ENCODE peak calls at places on chromosomes 12 and 14, in six cellular contexts. B is HEK293T, Z is LoVo, P is cardiac muscle cell, Y is germinal center, H is T-helper 1 cell. F is an unnamed sample.

GRCh38 chr14:89702151-89702936 is 252.2 kb downstream of the EFCAB11 start:
- DNase-seq in Z (no peak), P (peak), H (no peak), B (no peak), Y (no peak), F (no peak)

GRCh38 chr12:108360487-108360886 is 21.4 kb upstream of the CMKLR1 start:
- DNase-seq in P (no peak), Y (no peak), H (no peak), Z (no peak), B (no peak), F (no peak)

GRCh38 chr12:84779169-84779568 is 133.4 kb downstream of the SLC6A15 start:
- DNase-seq in H (no peak), Y (no peak), Z (no peak), B (no peak), P (no peak), F (no peak)

GRCh38 chr12:3303410-3304136 is 187.4 kb upstream of the PRMT8 start:
- DNase-seq in Y (no peak), P (peak), B (no peak), H (no peak), Z (no peak), F (no peak)

GRCh38 chr12:130434560-130434959 is 96.9 kb downstream of the PIWIL1 start:
- DNase-seq in B (no peak), P (no peak), H (no peak), Y (no peak), Z (no peak), F (no peak)

GRCh38 chr14:53528114-53528513 is 375.0 kb upstream of the DDHD1 start:
- DNase-seq in H (no peak), P (no peak), B (no peak), Y (no peak), Z (no peak), F (no peak)

GRCh38 chr14:36070056-36071043 is 106.2 kb downstream of the PTCSC3 start:
- DNase-seq in Y (peak), H (peak), Z (peak), P (peak), B (peak), F (no peak)

GRCh38 chr12:51591020-51591901 is at the start of gene SCN8A:
- DNase-seq in P (peak), H (peak), Y (peak), Z (peak), B (peak), F (peak)

GRCh38 chr12:94100254-94100653 is 48.1 kb upstream of the PLXNC1 start:
- DNase-seq in B (no peak), H (peak), Y (no peak), Z (peak), P (no peak), F (no peak)

GRCh38 chr14:49581961-49582210 is 4.3 kb downstream of the RPS29 start:
- DNase-seq in P (no peak), Y (no peak), B (no peak), Z (no peak), H (no peak), F (no peak)

GRCh38 chr12:114311966-114312365 is 94.0 kb downstream of the TBX5 start:
- DNase-seq in P (no peak), Y (no peak), Z (no peak), B (no peak), H (no peak), F (no peak)

GRCh38 chr12:94545937-94546771 is 86.5 kb upstream of the CEP83 start:
- DNase-seq in Y (peak), H (no peak), P (peak), Z (peak), B (peak), F (no peak)

GRCh38 chr14:23071244-23071974 is 14.1 kb upstream of the CDH24 start:
- DNase-seq in H (peak), B (peak), Z (peak), Y (peak), P (peak), F (peak)

GRCh38 chr12:77122236-77122635 is 56.9 kb upstream of the E2F7 start:
- DNase-seq in B (no peak), H (no peak), Z (peak), P (no peak), Y (no peak), F (no peak)

GRCh38 chr12:39920222-39920621 is 185.7 kb downstream of the SLC2A13 start:
- DNase-seq in H (no peak), Y (no peak), B (no peak), P (no peak), Z (no peak), F (no peak)

GRCh38 chr12:94873368-94874085 is 130.0 kb downstream of the NDUFA12 start:
- DNase-seq in H (no peak), B (peak), Z (peak), P (peak), Y (peak), F (peak)

GRCh38 chr12:114767081-114767480 is 83.1 kb upstream of the TBX3 start:
- DNase-seq in B (no peak), H (no peak), Z (no peak), Y (no peak), P (no peak), F (no peak)

GRCh38 chr12:118513554-118513953 is 137.2 kb downstream of the SUDS3 start:
- DNase-seq in B (no peak), Z (no peak), P (no peak), Y (no peak), H (no peak), F (no peak)

GRCh38 chr12:94767971-94768370 is 117.6 kb upstream of the TMCC3 start:
- DNase-seq in H (no peak), Z (no peak), Y (no peak), P (no peak), B (no peak), F (no peak)

GRCh38 chr12:3071710-3072109 is 5.5 kb upstream of the TSPAN9 start:
- DNase-seq in Y (no peak), P (no peak), H (no peak), Z (no peak), B (no peak), F (no peak)

GRCh38 chr12:623172-623864 is 39.9 kb downstream of the NINJ2 start:
- DNase-seq in P (no peak), B (no peak), Y (no peak), H (no peak), Z (no peak), F (no peak)

GRCh38 chr14:85528080-85528881 is 1.7 kb upstream of the FLRT2 start:
- DNase-seq in B (no peak), Y (no peak), P (peak), H (no peak), Z (no peak), F (no peak)

GRCh38 chr12:48351022-48351708 is 446 bp upstream of the ZNF641 start:
- DNase-seq in Z (peak), H (no peak), Y (no peak), P (peak), B (peak), F (no peak)

GRCh38 chr14:103131580-103131979 is 8.3 kb downstream of the TNFAIP2 start:
- DNase-seq in Z (no peak), Y (no peak), B (no peak), H (no peak), P (no peak), F (no peak)

GRCh38 chr14:62117010-62117717 is 354.9 kb downstream of the SNAPC1 start:
- DNase-seq in Y (peak), B (peak), H (peak), P (peak), Z (no peak), F (peak)

GRCh38 chr14:75554482-75554881 is 23.9 kb upstream of the FLVCR2 start:
- DNase-seq in P (no peak), Y (no peak), Z (no peak), B (no peak), H (no peak), F (no peak)

GRCh38 chr12:77120695-77121094 is 55.3 kb upstream of the E2F7 start:
- DNase-seq in Z (no peak), B (no peak), Y (no peak), P (no peak), H (no peak), F (no peak)

GRCh38 chr12:95633049-95633545 is 81.8 kb upstream of the USP44 start:
- DNase-seq in P (no peak), Y (no peak), H (no peak), B (no peak), Z (peak), F (no peak)

GRCh38 chr12:128298091-128298490 is 31.1 kb downstream of the TMEM132C start:
- DNase-seq in B (no peak), Z (no peak), P (no peak), Y (no peak), H (no peak), F (no peak)

GRCh38 chr12:25854991-25855390 is 103.5 kb upstream of the RASSF8 start:
- DNase-seq in Y (no peak), P (no peak), B (no peak), H (no peak), Z (no peak), F (no peak)

F was measured in natural killer cell treated with Interleukin-12 subunit alpha and Interleukin-12 subunit beta and Interleukin-15 and Interleukin-18, amount 100 ng/mL, for 72 hours.